ENCODE peak calls at places on chromosomes 7 and 10, in six cellular contexts. One of them, this sample, is unnamed. For H3K4me1, the result is how much of the 10 kb centered on the place peaks cover.

GRCh38 chr7:104341545-104341944 is 13.1 kb downstream of the LHFPL3 start:
- DNase-seq in endodermal cell: peak
- DNase-seq in fibroblast of lung: no peak
- DNase-seq in stomach: no peak
- DNase-seq in PC-3: peak
- DNase-seq in aorta: no peak
- DNase-seq in this sample: no peak

GRCh38 chr10:80136134-80136571 is 3.6 kb downstream of the PLAC9 start:
- DNase-seq in fibroblast of lung: peak
- DNase-seq in endodermal cell: no peak
- DNase-seq in stomach: peak
- DNase-seq in PC-3: peak
- DNase-seq in aorta: peak
- DNase-seq in this sample: peak

GRCh38 chr10:119516381-119517234 is 25.9 kb downstream of the RGS10 start:
- DNase-seq in aorta: no peak
- DNase-seq in PC-3: peak
- DNase-seq in stomach: peak
- DNase-seq in fibroblast of lung: no peak
- DNase-seq in endodermal cell: peak
- DNase-seq in this sample: no peak

GRCh38 chr7:4102231-4102841 is 579.8 kb upstream of the FOXK1 start:
- DNase-seq in endodermal cell: no peak
- DNase-seq in fibroblast of lung: no peak
- DNase-seq in stomach: no peak
- DNase-seq in aorta: no peak
- DNase-seq in PC-3: no peak
- DNase-seq in this sample: no peak

GRCh38 chr7:87219545-87220025 is at the start of gene TMEM243:
- DNase-seq in fibroblast of lung: peak
- DNase-seq in aorta: peak
- DNase-seq in endodermal cell: peak
- DNase-seq in PC-3: peak
- DNase-seq in stomach: peak
- DNase-seq in this sample: peak

GRCh38 chr7:146660839-146661238 is 544.2 kb downstream of the CNTNAP2 start:
- DNase-seq in endodermal cell: no peak
- DNase-seq in PC-3: no peak
- DNase-seq in aorta: no peak
- DNase-seq in fibroblast of lung: no peak
- DNase-seq in stomach: no peak
- DNase-seq in this sample: no peak

GRCh38 chr7:128161466-128162125 is 79.5 kb upstream of the LEP start:
- DNase-seq in stomach: no peak
- DNase-seq in endodermal cell: no peak
- DNase-seq in PC-3: no peak
- DNase-seq in aorta: no peak
- DNase-seq in fibroblast of lung: no peak
- DNase-seq in this sample: no peak

GRCh38 chr7:12584940-12585339 is 14.4 kb downstream of the SCIN start:
- DNase-seq in stomach: no peak
- DNase-seq in aorta: no peak
- DNase-seq in endodermal cell: no peak
- DNase-seq in fibroblast of lung: no peak
- DNase-seq in PC-3: no peak
- DNase-seq in this sample: no peak

GRCh38 chr10:86963341-86963919 is 4.9 kb upstream of the ADIRF start:
- DNase-seq in PC-3: no peak
- DNase-seq in fibroblast of lung: no peak
- DNase-seq in aorta: no peak
- DNase-seq in endodermal cell: no peak
- DNase-seq in stomach: peak
- DNase-seq in this sample: no peak

GRCh38 chr7:45589061-45589460 is 14.9 kb downstream of the ADCY1 start:
- DNase-seq in endodermal cell: peak
- DNase-seq in aorta: peak
- DNase-seq in stomach: peak
- DNase-seq in fibroblast of lung: no peak
- DNase-seq in PC-3: peak
- DNase-seq in this sample: no peak

GRCh38 chr7:137747359-137748031 is 99.3 kb downstream of the DGKI start:
- DNase-seq in endodermal cell: no peak
- DNase-seq in fibroblast of lung: no peak
- DNase-seq in PC-3: no peak
- DNase-seq in stomach: no peak
- DNase-seq in aorta: no peak
- DNase-seq in this sample: no peak

GRCh38 chr7:158007697-158008257 is 579.8 kb downstream of the PTPRN2 start:
- DNase-seq in endodermal cell: no peak
- DNase-seq in stomach: no peak
- DNase-seq in fibroblast of lung: no peak
- DNase-seq in aorta: no peak
- DNase-seq in PC-3: no peak
- DNase-seq in this sample: no peak

GRCh38 chr7:47556511-47557180 is 25.3 kb downstream of the TNS3 start:
- DNase-seq in PC-3: peak
- DNase-seq in stomach: no peak
- DNase-seq in endodermal cell: no peak
- DNase-seq in aorta: no peak
- DNase-seq in fibroblast of lung: no peak
- DNase-seq in this sample: no peak

GRCh38 chr7:48427671-48428070 is 256.4 kb downstream of the ABCA13 start:
- DNase-seq in endodermal cell: no peak
- DNase-seq in PC-3: peak
- DNase-seq in fibroblast of lung: no peak
- DNase-seq in aorta: no peak
- DNase-seq in stomach: no peak
- DNase-seq in this sample: no peak

GRCh38 chr7:519974-520458 is 370 bp upstream of the PDGFA start:
- DNase-seq in aorta: peak
- DNase-seq in stomach: peak
- DNase-seq in PC-3: peak
- DNase-seq in endodermal cell: peak
- DNase-seq in fibroblast of lung: peak
- DNase-seq in this sample: peak

GRCh38 chr10:78351283-78351682 is 317.6 kb downstream of the RPS24 start:
- DNase-seq in PC-3: no peak
- DNase-seq in stomach: no peak
- DNase-seq in aorta: no peak
- DNase-seq in fibroblast of lung: no peak
- DNase-seq in endodermal cell: peak
- DNase-seq in this sample: no peak

DNA sequence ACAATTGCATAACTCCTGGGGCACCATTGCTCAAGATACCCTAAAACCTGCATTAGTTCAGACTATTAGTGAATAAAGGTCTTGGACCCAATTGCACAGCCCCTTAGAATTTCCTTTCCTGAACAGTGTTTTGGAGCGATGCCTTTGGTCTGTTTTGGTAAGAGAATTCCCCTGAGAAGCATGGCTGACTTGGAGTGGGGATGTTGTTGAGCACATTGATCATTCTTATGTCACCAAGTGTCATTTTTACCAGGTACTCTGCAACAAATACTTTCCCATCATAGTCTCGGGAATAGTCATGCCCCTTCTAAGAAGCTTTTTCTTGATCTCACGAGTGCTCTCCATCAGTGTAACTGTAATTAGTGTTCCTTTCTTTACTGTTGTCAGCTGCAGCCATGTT is 229.7 kb downstream of the GFRA1 start:
- DNase-seq in fibroblast of lung: no peak
- DNase-seq in PC-3: no peak
- DNase-seq in aorta: no peak
- DNase-seq in endodermal cell: no peak
- DNase-seq in stomach: no peak
- DNase-seq in this sample: no peak
- H3K4me3 ChIP-seq in fibroblast of lung: no peak
- H3K4me3 ChIP-seq in PC-3: no peak
- H3K4me3 ChIP-seq in aorta: no peak
- H3K4me3 ChIP-seq in endodermal cell: no peak
- H3K4me3 ChIP-seq in stomach: no peak
- H3K4me3 ChIP-seq in this sample: no peak

DNA sequence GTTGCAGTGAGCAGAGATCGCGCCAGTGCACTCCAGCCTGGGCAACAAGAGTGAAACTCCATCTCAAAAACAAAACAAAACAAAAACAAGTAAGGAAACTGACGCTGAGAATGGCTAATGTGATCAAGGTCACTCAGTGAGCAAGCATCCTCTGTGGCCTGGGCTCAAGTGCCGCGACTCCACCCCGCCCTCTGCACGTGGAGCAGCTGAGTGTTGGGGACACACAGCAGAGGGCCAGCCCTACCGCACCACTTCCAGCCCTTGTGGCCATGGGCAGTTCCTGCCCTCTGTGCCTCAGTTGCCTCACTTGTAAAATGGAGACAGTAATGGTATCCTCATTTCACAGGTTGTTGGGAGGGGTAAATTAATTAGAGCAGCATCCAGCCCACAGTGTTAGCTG is 21.0 kb upstream of the OPALIN start:
- DNase-seq in PC-3: no peak
- DNase-seq in stomach: no peak
- DNase-seq in endodermal cell: no peak
- DNase-seq in aorta: no peak
- DNase-seq in fibroblast of lung: no peak
- DNase-seq in this sample: no peak
- H3K4me1 ChIP-seq in PC-3: under half
- H3K4me1 ChIP-seq in stomach: under half
- H3K4me1 ChIP-seq in endodermal cell: under half
- H3K4me1 ChIP-seq in aorta: under half
- H3K4me1 ChIP-seq in fibroblast of lung: under half
- H3K4me1 ChIP-seq in this sample: under half

GRCh38 chr7:74138334-74138867 is 35.8 kb upstream of the EIF4H start:
- DNase-seq in stomach: no peak
- DNase-seq in aorta: no peak
- DNase-seq in fibroblast of lung: no peak
- DNase-seq in PC-3: no peak
- DNase-seq in endodermal cell: peak
- DNase-seq in this sample: no peak
- H3K4me3 ChIP-seq in stomach: no peak
- H3K4me3 ChIP-seq in aorta: no peak
- H3K4me3 ChIP-seq in fibroblast of lung: no peak
- H3K4me3 ChIP-seq in PC-3: no peak
- H3K4me3 ChIP-seq in endodermal cell: no peak
- H3K4me3 ChIP-seq in this sample: no peak

DNA sequence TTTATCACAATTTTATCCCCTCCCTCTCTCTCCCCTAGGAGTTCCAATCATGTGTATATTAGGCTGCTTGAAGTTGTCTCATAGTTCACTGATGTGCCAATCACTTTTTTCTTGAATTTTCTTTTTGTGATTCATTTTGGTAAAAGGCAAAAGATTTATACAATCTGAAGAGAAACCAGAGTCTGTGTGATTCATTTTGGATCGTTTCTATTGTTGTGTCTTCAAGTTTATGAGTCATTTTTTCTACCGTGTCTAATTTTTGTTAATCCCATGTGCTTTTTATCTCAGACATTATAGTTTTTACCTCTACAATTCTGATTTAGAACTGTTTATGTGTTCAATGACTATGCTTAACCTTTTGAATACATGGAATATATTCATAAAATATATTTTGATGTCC is 483.9 kb upstream of the AUTS2 start:
- DNase-seq in endodermal cell: no peak
- DNase-seq in stomach: no peak
- DNase-seq in aorta: no peak
- DNase-seq in fibroblast of lung: no peak
- DNase-seq in PC-3: no peak
- DNase-seq in this sample: no peak
- H3K4me1 ChIP-seq in endodermal cell: under half
- H3K4me1 ChIP-seq in stomach: under half
- H3K4me1 ChIP-seq in aorta: under half
- H3K4me1 ChIP-seq in fibroblast of lung: under half
- H3K4me1 ChIP-seq in PC-3: under half
- H3K4me1 ChIP-seq in this sample: under half